ENCODE peak calls at places on chromosomes 4 and X, in nine cellular contexts. T is AG09309, E is choroid plexus epithelial cell, G is astrocyte of the spinal cord, F is endothelial cell, R is neural progenitor cell, Y is K562, Z is fibroblast of mammary gland, J is transverse colon. D is an unnamed sample.

GRCh38 chrX:111854778-111855490 is 21.0 kb upstream of the TRPC5OS start:
- DNase-seq in E (no peak), J (no peak), Y (no peak), G (no peak), Z (peak; percentile 10), T (no peak), R (no peak), F (no peak), D (no peak)

GRCh38 chrX:69284491-69284890 is 119.2 kb upstream of the PJA1 start:
- DNase-seq in E (no peak), Y (no peak), J (no peak), G (no peak), F (no peak), Z (no peak), T (no peak), R (no peak), D (no peak)

GRCh38 chrX:48003367-48003757 is 427 bp downstream of the ZNF182 start:
- DNase-seq in J (peak; percentile 26), R (peak; percentile 4), G (no peak), E (no peak), F (no peak), T (no peak), Z (no peak), Y (peak; percentile 10), D (no peak)

GRCh38 chr4:111400736-111401135 is 744.5 kb upstream of the FAM241A start:
- DNase-seq in J (no peak), E (peak; percentile 57), R (no peak), Z (peak; percentile 78), F (no peak), G (peak; percentile 76), T (peak; percentile 37), Y (no peak), D (no peak)

GRCh38 chr4:88706574-88706973 is 8.9 kb upstream of the NAP1L5 start:
- DNase-seq in Y (no peak), Z (peak; percentile 76), G (peak; percentile 71), R (peak; percentile 45), E (peak; percentile 85), T (peak; percentile 31), J (no peak), F (peak; percentile 23), D (no peak)

GRCh38 chr4:74408639-74409038 is 36.3 kb upstream of the AREG start:
- DNase-seq in R (no peak), J (no peak), Y (no peak), Z (peak; percentile 51), E (peak; percentile 35), G (no peak), F (no peak), T (no peak), D (no peak)

GRCh38 chrX:70001269-70001668 is 48.5 kb downstream of the AWAT2 start:
- DNase-seq in G (no peak), Z (peak; percentile 7), T (no peak), Y (no peak), R (no peak), J (no peak), F (no peak), E (no peak), D (no peak)

GRCh38 chr4:95114521-95114920 is 356.8 kb downstream of the BMPR1B start:
- DNase-seq in R (no peak), T (no peak), Z (peak; percentile 19), J (no peak), E (peak; percentile 37), Y (no peak), G (peak; percentile 15), F (no peak), D (no peak)

GRCh38 chr4:182133033-182133432 is 110.2 kb upstream of the TENM3 start:
- DNase-seq in F (no peak), T (no peak), G (no peak), Y (no peak), R (no peak), E (no peak), J (no peak), Z (no peak), D (no peak)
- TF ChIP-seq CTCF in F (no peak), T (no peak), G (no peak), Y (no peak), R (no peak), E (no peak), J (no peak), Z (no peak), D (no peak)

GRCh38 chr4:15965325-15965724 is 2.4 kb upstream of the FGFBP2 start:
- DNase-seq in Y (no peak), G (no peak), R (no peak), E (no peak), T (no peak), J (no peak), F (no peak), Z (no peak), D (no peak)

GRCh38 chr4:15964159-15964558 is 1.2 kb upstream of the FGFBP2 start:
- DNase-seq in Y (no peak), G (no peak), T (no peak), F (peak; percentile 17), R (no peak), E (no peak), Z (no peak), J (no peak), D (no peak)

GRCh38 chr4:15961778-15962510 is 1.0 kb downstream of the FGFBP2 start:
- DNase-seq in T (no peak), Y (no peak), F (no peak), Z (no peak), J (no peak), R (no peak), E (no peak), G (no peak), D (no peak)

GRCh38 chr4:15963568-15963967 is 593 bp upstream of the FGFBP2 start:
- DNase-seq in Z (no peak), T (no peak), E (no peak), J (no peak), G (no peak), Y (no peak), R (no peak), F (no peak), D (no peak)

DNA sequence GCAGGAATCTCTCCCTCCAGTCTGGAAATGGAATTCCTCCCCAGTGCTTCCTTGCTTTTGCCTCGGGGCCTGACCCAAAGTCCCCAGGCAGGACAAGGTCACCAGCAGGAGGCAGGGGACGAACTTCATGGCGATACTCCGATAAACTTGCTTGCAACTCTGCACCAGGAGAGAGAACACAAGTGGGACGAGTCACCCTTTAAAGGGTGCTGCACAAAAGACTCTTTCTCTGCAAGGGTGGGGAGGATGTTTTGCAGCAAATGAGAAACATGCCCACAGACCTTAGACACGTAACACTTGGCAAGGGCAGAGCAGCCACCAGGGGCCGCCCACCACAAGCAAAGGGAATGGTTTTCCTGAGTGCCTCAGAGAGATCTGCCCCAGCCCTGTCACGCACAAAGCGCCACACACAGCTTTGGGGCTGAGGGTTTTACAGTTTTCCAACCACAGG is at the start of gene FGFBP2:
- DNase-seq in G (peak; percentile 43), J (peak; percentile 59), T (peak; percentile 4), Y (no peak), Z (peak; percentile 49), F (peak; percentile 64), E (peak; percentile 74), R (peak; percentile 67), D (no peak)
- TF ChIP-seq CTCF in G (peak; percentile 65), J (peak; percentile 40), T (peak; percentile 65), Y (peak; percentile 33), Z (peak; percentile 52), F (no peak), E (peak; percentile 82), R (peak; percentile 63), D (no peak)

GRCh38 chr4:70671091-70671490 is 4.8 kb upstream of the JCHAIN start:
- DNase-seq in F (no peak), E (no peak), Z (no peak), J (no peak), R (no peak), G (no peak), T (no peak), Y (no peak), D (no peak)

GRCh38 chr4:70678383-70678999 is 9.8 kb upstream of the UTP3 start:
- DNase-seq in Y (no peak), F (no peak), Z (no peak), E (no peak), G (no peak), J (no peak), R (no peak), T (no peak), D (no peak)

GRCh38 chr4:70681730-70682129 is 6.6 kb upstream of the UTP3 start:
- DNase-seq in J (no peak), T (no peak), G (no peak), R (no peak), F (no peak), E (no peak), Z (no peak), Y (no peak), D (no peak)

DNA sequence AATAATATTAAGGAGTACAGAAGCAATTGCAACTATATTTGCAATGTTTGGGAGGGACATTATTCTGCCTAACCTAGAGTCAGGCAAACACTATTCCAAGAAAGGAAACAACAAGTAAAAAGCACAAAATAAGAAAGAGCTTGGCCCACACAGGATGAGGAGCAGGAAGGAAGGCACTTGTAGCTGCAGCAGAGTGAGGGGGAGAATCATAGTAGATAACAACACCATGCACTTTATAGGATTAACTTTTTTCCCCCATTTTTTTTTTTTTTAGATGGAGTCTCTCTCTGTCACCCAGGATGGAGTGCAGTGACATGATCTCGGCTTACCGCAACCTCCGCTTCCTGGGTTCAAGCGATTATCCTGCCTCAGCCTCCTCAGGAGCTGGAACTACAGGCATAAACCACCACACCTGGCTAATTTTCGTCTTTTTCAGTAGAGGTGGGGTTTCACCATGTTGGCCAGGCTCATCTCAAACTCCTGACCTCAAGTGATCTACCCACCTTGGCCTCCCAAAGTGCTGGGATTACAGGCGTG is 10.3 kb upstream of the JCHAIN start:
- DNase-seq in G (no peak), F (no peak), R (no peak), T (no peak), Z (no peak), E (no peak), J (no peak), Y (no peak), D (no peak)
- TF ChIP-seq CTCF in G (no peak), F (no peak), R (no peak), T (no peak), Z (no peak), E (no peak), J (no peak), Y (no peak), D (no peak)

GRCh38 chr4:87053802-87054767 is 119.3 kb downstream of the AFF1 start:
- DNase-seq in G (no peak), Z (no peak), R (no peak), J (no peak), T (no peak), Y (peak; percentile 58), E (no peak), F (no peak), D (no peak)

GRCh38 chr4:87055340-87055739 is 120.5 kb downstream of the AFF1 start:
- DNase-seq in Y (no peak), Z (peak; percentile 48), G (no peak), R (no peak), J (no peak), T (no peak), F (no peak), E (peak; percentile 50), D (no peak)

GRCh38 chr4:87053064-87053693 is 118.4 kb downstream of the AFF1 start:
- DNase-seq in T (no peak), Z (no peak), G (no peak), J (no peak), F (no peak), R (no peak), E (no peak), Y (no peak), D (no peak)

GRCh38 chr4:87056884-87057283 is 122.1 kb downstream of the AFF1 start:
- DNase-seq in J (peak; percentile 35), Y (no peak), E (no peak), Z (no peak), G (no peak), R (no peak), F (no peak), T (no peak), D (no peak)

DNA sequence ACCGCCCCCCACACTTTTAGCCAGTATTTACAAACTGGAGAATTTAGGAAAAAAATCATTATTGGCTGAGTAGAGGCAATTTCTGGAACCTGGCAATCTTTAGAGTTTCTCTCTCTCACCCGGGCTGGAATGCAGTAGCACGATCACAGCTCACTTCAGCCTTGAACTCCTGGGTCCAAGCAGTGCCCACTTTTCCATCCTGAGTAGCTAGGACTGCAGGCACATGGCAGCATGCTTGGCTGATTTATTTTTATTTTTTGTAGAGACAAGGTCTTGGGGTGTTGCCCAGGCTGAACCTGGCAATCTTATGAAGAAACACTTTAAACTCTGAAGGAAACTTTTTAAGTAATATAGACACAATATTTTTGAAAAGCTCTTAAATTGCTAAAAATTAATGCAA is 120.1 kb downstream of the AFF1 start:
- DNase-seq in R (no peak), Y (no peak), G (no peak), T (no peak), J (no peak), F (no peak), E (no peak), Z (no peak), D (no peak)
- TF ChIP-seq CTCF in R (no peak), Y (no peak), G (no peak), T (no peak), J (no peak), F (no peak), E (no peak), Z (no peak), D (no peak)